ENCODE peak calls at places on chromosomes 7 and 10, in four cellular contexts. M is HCT116, V is HepG2, U is SK-N-SH. J is an unnamed sample.

GRCh38 chr10:28254290-28254985 is 48.4 kb downstream of the MPP7 start:
- DNase-seq in U (no peak), M (peak), V (no peak), J (peak)

GRCh38 chr10:8192301-8192700 is 137.8 kb downstream of the GATA3 start:
- DNase-seq in U (no peak), M (no peak), V (no peak), J (no peak)

GRCh38 chr10:31186225-31187010 is 132.6 kb upstream of the ZEB1 start:
- DNase-seq in U (no peak), M (peak), V (peak), J (no peak)

GRCh38 chr7:47549397-47549796 is 32.5 kb downstream of the TNS3 start:
- DNase-seq in U (no peak), M (no peak), V (no peak), J (no peak)

GRCh38 chr7:84729284-84729683 is 457.6 kb downstream of the SEMA3D start:
- DNase-seq in V (no peak), U (no peak), M (no peak), J (no peak)

GRCh38 chr10:8543361-8544056 is 489.0 kb downstream of the GATA3 start:
- DNase-seq in M (no peak), V (no peak), U (no peak), J (peak)

GRCh38 chr10:78277734-78278404 is 244.2 kb downstream of the RPS24 start:
- DNase-seq in M (no peak), V (no peak), U (peak), J (no peak)

GRCh38 chr10:132932461-132933307 is 9.7 kb downstream of the CFAP46 start:
- DNase-seq in V (no peak), M (no peak), U (no peak), J (no peak)

GRCh38 chr10:72702868-72703581 is 11.1 kb downstream of the MCU start:
- DNase-seq in U (no peak), M (no peak), V (no peak), J (no peak)

GRCh38 chr10:90604636-90605035 is 253.2 kb downstream of the HTR7 start:
- DNase-seq in M (no peak), U (no peak), V (no peak), J (no peak)

GRCh38 chr10:61404771-61405170 is 48.4 kb downstream of the TMEM26 start:
- DNase-seq in M (no peak), U (no peak), V (no peak), J (no peak)

GRCh38 chr10:71796749-71797405 is 23.6 kb upstream of the VSIR start:
- DNase-seq in M (no peak), V (no peak), U (no peak), J (no peak)

GRCh38 chr7:16619979-16620408 is 25.6 kb downstream of the ANKMY2 start:
- DNase-seq in M (no peak), V (no peak), U (no peak), J (no peak)

GRCh38 chr7:46160861-46161260 is 239.8 kb upstream of the IGFBP3 start:
- DNase-seq in U (no peak), M (no peak), V (no peak), J (no peak)

GRCh38 chr7:47812460-47813136 is 135.7 kb downstream of the PKD1L1 start:
- DNase-seq in U (no peak), V (no peak), M (no peak), J (no peak)

GRCh38 chr10:86256690-86257315 is 109.8 kb downstream of the GRID1 start:
- DNase-seq in V (no peak), M (no peak), U (peak), J (no peak)

GRCh38 chr7:94060772-94061171 is 56.6 kb upstream of the BET1 start:
- DNase-seq in V (no peak), U (no peak), M (no peak), J (no peak)

GRCh38 chr7:4845740-4846142 is 16.1 kb downstream of the PAPOLB start:
- DNase-seq in V (no peak), U (peak), M (no peak), J (no peak)

GRCh38 chr7:42014625-42015412 is 222.2 kb downstream of the GLI3 start:
- DNase-seq in M (peak), V (peak), U (peak), J (no peak)

GRCh38 chr10:27022048-27022447 is 78.2 kb downstream of the ANKRD26 start:
- DNase-seq in M (no peak), V (no peak), U (no peak), J (no peak)

GRCh38 chr10:6704891-6705290 is 124.8 kb upstream of the PRKCQ start:
- DNase-seq in V (no peak), U (no peak), M (no peak), J (no peak)

GRCh38 chr7:132066776-132067175 is 509.5 kb downstream of the PLXNA4 start:
- DNase-seq in M (no peak), U (no peak), V (no peak), J (no peak)

GRCh38 chr7:157016352-157017041 is 6.0 kb upstream of the MNX1 start:
- DNase-seq in V (no peak), M (no peak), U (peak), J (no peak)

GRCh38 chr7:143492043-143492471 is 14.4 kb downstream of the TAS2R41 start:
- DNase-seq in M (peak), U (no peak), V (no peak), J (no peak)

GRCh38 chr10:117532451-117533107 is 10.0 kb upstream of the EMX2 start:
- DNase-seq in V (no peak), U (no peak), M (no peak), J (no peak)

GRCh38 chr7:505171-505570 is 14.5 kb downstream of the PDGFA start:
- DNase-seq in V (no peak), M (no peak), U (no peak), J (no peak)

GRCh38 chr10:42899036-42899435 is 116.4 kb downstream of the BMS1 start:
- DNase-seq in V (no peak), U (no peak), M (no peak), J (no peak)

GRCh38 chr10:130745831-130746230 is 565.7 kb downstream of the TCERG1L start:
- DNase-seq in U (no peak), M (no peak), V (no peak), J (no peak)

GRCh38 chr10:6203331-6204062 is 765 bp downstream of the PFKFB3 start:
- DNase-seq in M (no peak), V (no peak), U (peak), J (peak)

GRCh38 chr7:73887762-73888161 is 26.8 kb downstream of the TMEM270 start:
- DNase-seq in M (no peak), U (no peak), V (peak), J (no peak)

GRCh38 chr7:73882060-73882428 is 21.1 kb downstream of the TMEM270 start:
- DNase-seq in V (no peak), M (no peak), U (no peak), J (no peak)

GRCh38 chr7:73885433-73885974 is 24.5 kb downstream of the TMEM270 start:
- DNase-seq in V (no peak), U (no peak), M (no peak), J (no peak)

GRCh38 chr7:73890541-73891147 is 29.7 kb downstream of the TMEM270 start:
- DNase-seq in U (no peak), M (no peak), V (no peak), J (no peak)

DNA sequence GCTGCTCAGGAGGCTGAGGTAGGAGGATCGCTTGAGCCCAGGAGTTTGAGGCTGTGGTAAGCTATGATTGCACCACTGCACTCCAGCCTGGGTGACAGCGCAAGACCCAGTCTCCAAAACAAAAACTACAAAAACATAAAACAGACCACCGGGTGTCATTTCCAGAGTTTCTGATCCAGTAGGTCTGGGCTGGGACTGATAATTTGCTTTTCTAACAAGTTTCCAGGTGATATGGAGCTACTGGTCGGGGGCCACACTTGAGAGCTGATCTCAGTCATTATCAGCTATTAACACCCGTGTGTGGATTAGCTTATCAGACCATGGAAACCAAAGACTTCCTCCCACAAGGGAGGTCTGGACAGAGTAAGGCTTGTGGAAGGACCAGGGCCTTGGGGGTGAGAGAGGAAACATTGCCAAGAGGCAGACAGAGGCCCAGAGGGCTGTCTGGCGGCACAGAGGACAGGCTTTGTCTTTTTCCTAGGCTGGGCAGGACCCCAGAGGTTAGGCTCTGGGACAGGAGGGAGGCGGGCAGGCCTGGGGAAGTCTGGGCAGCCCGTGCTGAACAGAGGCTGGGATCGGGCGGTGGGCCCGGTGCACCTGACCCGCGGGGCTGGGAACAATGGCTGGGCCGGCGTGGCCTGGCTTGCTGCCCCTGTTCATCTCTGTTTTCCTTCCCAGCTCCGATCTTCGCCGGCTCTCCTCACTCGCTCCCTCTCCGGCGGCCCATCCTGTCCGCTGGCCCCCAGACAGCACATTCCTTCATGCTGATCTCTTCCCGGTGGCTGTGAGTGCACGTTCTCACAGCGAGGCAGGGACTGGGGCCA is 25.2 kb downstream of the TMEM270 start:
- DNase-seq in M (no peak), U (peak), V (no peak), J (no peak)
- TF ChIP-seq JUND in M (no peak), U (no peak), V (no peak), J (no peak)

DNA sequence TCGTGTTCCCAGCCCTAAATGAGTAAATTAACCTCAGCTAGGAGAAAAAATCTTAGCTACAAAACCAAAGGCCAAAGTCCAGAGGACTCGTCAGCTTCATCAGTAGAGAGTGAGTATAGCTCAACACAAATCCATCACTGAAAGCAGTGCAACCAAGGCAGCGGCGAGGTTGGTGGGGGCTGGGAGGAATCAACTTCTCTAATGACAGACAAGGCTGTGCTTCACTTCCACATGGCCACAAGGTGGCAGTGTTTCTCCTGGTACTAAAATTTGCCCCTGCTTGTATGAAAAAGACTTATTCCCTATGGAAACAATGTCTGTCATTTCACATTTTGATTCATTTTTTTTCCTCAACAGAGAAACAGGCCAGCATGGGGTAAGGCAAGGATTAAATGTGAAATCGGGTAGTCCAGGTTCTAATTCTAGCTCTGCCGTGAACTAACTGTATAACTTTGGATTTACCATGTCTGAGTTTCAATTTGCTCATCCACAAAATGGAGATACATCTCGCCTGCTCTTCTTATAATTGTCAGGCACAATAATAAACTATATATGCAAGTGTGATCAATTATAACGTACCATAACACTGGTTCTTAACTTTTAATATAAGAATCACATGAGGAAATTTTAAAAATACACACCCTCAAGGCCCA is 39.3 kb downstream of the FAS start:
- DNase-seq in U (peak), V (peak), M (peak), J (peak)
- TF ChIP-seq JUND in U (no peak), V (no peak), M (no peak), J (no peak)

GRCh38 chr7:1696671-1697498 is 26.8 kb downstream of the ELFN1 start:
- DNase-seq in M (no peak), V (no peak), U (peak), J (no peak)
- TF ChIP-seq JUND in M (no peak), V (no peak), U (no peak), J (no peak)

GRCh38 chr10:125146791-125147604 is 13.4 kb downstream of the CTBP2 start:
- DNase-seq in V (no peak), U (no peak), M (no peak), J (no peak)
- TF ChIP-seq JUND in V (no peak), U (no peak), M (no peak), J (no peak)

DNA sequence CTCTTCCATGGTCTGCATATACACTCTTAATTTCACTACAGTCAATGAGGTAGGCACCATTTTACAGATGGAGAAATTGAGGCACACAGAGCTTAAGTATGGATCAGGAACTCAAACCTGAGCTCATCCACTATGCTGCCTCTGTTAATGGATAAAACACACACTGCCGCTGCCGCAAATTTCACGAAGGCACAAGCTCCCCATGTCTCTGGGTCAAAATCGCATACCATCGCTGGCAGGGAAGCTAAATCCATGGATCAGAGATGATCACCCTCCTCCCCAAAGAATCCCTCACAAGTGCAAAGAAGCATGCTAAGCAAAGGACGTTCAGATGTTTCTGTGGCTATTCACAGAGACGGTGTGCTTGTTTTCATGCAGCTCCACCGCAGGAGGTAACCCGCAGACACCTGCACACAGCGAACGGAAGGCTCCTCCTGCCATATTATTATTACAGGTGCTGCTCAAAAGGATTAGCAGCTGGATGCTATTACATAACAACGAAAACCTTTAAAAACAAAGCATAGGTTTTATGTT is 109.3 kb downstream of the UBE2H start:
- DNase-seq in M (no peak), U (no peak), V (no peak), J (no peak)
- TF ChIP-seq JUND in M (no peak), U (no peak), V (no peak), J (no peak)

GRCh38 chr10:59088912-59089573 is 87.4 kb upstream of the PHYHIPL start:
- DNase-seq in M (no peak), U (no peak), V (no peak), J (no peak)

GRCh38 chr10:59090804-59091203 is 85.6 kb upstream of the PHYHIPL start:
- DNase-seq in M (no peak), U (no peak), V (no peak), J (no peak)

GRCh38 chr10:59096631-59097030 is 79.8 kb upstream of the PHYHIPL start:
- DNase-seq in U (no peak), V (no peak), M (no peak), J (no peak)

GRCh38 chr10:59085641-59086502 is 90.6 kb upstream of the PHYHIPL start:
- DNase-seq in U (no peak), M (no peak), V (no peak), J (no peak)

GRCh38 chr10:59091239-59091638 is 85.2 kb upstream of the PHYHIPL start:
- DNase-seq in M (no peak), U (no peak), V (no peak), J (no peak)
- TF ChIP-seq JUND in M (no peak), U (no peak), V (no peak), J (no peak)

GRCh38 chr10:12644380-12645144 is 295.2 kb downstream of the CAMK1D start:
- DNase-seq in V (no peak), M (no peak), U (no peak), J (no peak)
- TF ChIP-seq JUND in V (no peak), M (no peak), U (no peak), J (no peak)

DNA sequence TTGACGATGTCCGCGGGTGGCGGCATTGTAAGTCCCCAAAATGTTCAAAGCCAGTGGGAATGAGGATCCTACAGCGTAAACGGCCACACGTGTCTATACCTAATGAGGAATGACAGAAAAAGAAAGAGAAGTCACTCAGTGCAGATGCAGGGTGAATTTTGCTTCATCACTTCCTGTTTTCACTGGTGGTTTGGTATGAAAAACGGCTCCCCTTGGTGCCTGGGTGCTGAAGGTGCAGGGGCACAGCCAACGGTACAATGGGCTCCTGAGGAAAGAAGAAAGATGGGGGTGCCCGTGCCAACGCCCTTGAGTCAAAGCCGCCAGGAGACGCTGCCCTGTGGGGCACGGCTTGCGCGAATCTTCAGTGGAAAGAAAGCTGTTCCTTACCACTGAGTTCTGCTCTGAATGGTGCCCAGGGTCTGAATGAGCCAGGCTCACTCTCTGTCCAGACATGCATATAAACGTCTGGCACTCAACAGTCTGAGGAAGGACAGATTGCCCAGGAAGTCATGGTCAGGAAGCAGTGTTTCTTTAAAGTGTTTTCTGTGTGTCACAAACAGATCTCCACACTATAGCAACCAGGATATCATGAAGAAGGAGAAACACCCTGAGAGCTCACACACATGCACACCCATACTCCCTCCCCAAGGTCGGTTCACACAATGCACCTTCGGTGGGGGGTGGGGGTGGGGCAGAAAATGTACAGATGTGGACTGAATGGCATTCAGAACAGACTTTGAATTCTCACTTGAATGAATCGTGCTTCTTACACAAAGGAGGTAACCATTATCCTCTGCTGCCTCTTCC is 105.8 kb downstream of the ELMO1 start:
- DNase-seq in M (no peak), V (no peak), U (peak), J (no peak)
- TF ChIP-seq JUND in M (no peak), V (no peak), U (no peak), J (no peak)

GRCh38 chr10:49093922-49094321 is 21.4 kb downstream of the VSTM4 start:
- DNase-seq in M (no peak), V (no peak), U (no peak), J (no peak)
- TF ChIP-seq JUND in M (no peak), V (no peak), U (no peak), J (no peak)

J was measured in T47D.